ENCODE peak calls at places on chromosomes 3 and 15, in six cellular contexts. X, O, H, V, L and Z are unnamed samples.

GRCh38 chr3:38029400-38030125 is at the start of gene PLCD1:
- DNase-seq in X (no peak), O (peak), H (peak), V (peak), L (peak), Z (no peak)

GRCh38 chr3:116059421-116060096 is 385.7 kb downstream of the LSAMP start:
- DNase-seq in X (peak), O (no peak), H (no peak), V (peak), L (no peak), Z (peak)

GRCh38 chr15:50786871-50787270 is 21.4 kb upstream of the SPPL2A start:
- DNase-seq in X (no peak), O (no peak), H (no peak), V (peak), L (no peak), Z (no peak)

GRCh38 chr3:77328631-77329030 is 288.7 kb downstream of the ROBO2 start:
- DNase-seq in X (no peak), O (no peak), H (no peak), V (no peak), L (no peak), Z (no peak)

GRCh38 chr15:81341351-81341750 is 17.4 kb upstream of the STARD5 start:
- DNase-seq in X (no peak), O (no peak), H (no peak), V (no peak), L (no peak), Z (no peak)

GRCh38 chr3:172750069-172750367 is 508 bp upstream of the ECT2 start:
- DNase-seq in X (no peak), O (no peak), H (no peak), V (no peak), L (no peak), Z (no peak)

GRCh38 chr3:160331127-160331937 is 67.7 kb downstream of the IFT80 start:
- DNase-seq in X (peak), O (no peak), H (no peak), V (peak), L (peak), Z (peak)

GRCh38 chr15:44157679-44158078 is 37.4 kb downstream of the FRMD5 start:
- DNase-seq in X (peak), O (no peak), H (no peak), V (peak), L (peak), Z (peak)

DNA sequence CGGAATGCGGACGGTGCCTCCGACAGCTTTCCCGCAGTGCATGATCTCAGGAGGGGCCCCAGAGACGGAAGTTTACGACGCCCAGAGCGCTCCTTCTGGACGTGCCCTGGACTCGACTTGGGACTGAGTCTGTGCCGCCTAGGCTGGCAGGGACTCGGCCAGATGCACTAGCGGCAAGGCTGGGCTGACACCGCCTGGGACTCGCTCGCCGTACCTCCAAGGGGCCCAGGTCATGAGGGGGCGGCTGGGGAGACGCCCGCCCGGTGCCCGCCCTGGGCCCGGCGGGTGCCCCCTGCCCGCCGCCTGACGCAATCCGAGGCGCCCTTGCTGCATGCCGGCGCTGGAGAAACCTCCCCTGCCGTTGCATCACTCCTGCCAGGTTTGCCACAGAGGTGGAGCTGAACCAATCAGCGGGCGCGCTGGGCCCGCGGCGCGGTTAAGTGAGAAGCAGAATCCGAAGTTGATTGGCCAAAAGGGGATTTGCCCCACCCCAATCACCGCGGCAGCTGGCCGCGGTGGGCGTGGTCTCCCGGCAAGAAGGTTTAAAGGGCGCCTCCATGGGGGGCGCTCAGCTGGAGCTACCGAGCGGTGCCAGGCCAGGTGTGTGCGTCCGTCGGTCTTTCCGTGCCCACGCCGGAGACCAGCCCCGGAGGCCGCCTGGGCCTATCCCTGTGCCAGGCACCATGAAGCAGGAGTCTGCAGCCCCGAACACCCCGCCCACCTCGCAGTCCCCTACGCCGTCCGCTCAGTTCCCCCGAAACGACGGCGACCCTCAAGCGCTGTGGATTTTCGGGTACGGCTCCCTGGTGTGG is at the start of gene CHAC1:
- DNase-seq in X (peak), O (peak), H (peak), V (peak), L (peak), Z (peak)
- H3K4me3 ChIP-seq in X (peak), O (peak), H (peak), V (peak), L (peak), Z (peak)

DNA sequence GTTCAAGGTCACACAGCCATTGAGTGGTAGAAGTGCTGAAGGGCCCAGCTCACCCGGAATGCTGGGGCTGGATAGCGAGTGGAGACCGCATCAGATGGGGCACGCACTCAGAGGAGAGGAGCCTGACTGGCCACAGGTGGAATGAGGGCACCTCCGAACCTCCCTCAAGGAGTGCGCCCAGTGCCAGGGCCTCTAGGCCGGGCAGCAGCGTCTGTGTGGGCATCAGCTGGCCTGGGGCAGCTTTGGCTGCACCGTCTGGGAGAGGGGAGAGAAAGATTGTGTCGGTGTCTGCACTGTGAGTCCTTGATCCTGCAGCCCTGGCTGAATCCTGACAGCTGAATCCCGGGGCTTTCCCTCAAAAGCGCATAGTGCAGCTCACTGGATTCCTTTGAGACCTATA is 677 bp downstream of the ANKDD1A start:
- DNase-seq in X (no peak), O (no peak), H (no peak), V (no peak), L (no peak), Z (no peak)
- H3K4me3 ChIP-seq in X (no peak), O (peak), H (peak), V (peak), L (no peak), Z (peak)

GRCh38 chr3:156553705-156554356 is 1.1 kb downstream of the SSR3 start:
- DNase-seq in X (no peak), O (no peak), H (no peak), V (no peak), L (peak), Z (no peak)

GRCh38 chr3:156551261-156551660 is 3.7 kb downstream of the SSR3 start:
- DNase-seq in X (no peak), O (no peak), H (no peak), V (peak), L (no peak), Z (no peak)

GRCh38 chr3:156554515-156554841 is 439 bp downstream of the SSR3 start:
- DNase-seq in X (no peak), O (no peak), H (no peak), V (no peak), L (no peak), Z (no peak)

GRCh38 chr3:156552973-156553372 is 1.9 kb downstream of the SSR3 start:
- DNase-seq in X (no peak), O (no peak), H (no peak), V (no peak), L (no peak), Z (no peak)

GRCh38 chr3:156551746-156552145 is 3.2 kb downstream of the SSR3 start:
- DNase-seq in X (peak), O (no peak), H (no peak), V (peak), L (no peak), Z (no peak)
- H3K4me3 ChIP-seq in X (no peak), O (peak), H (no peak), V (no peak), L (no peak), Z (no peak)

DNA sequence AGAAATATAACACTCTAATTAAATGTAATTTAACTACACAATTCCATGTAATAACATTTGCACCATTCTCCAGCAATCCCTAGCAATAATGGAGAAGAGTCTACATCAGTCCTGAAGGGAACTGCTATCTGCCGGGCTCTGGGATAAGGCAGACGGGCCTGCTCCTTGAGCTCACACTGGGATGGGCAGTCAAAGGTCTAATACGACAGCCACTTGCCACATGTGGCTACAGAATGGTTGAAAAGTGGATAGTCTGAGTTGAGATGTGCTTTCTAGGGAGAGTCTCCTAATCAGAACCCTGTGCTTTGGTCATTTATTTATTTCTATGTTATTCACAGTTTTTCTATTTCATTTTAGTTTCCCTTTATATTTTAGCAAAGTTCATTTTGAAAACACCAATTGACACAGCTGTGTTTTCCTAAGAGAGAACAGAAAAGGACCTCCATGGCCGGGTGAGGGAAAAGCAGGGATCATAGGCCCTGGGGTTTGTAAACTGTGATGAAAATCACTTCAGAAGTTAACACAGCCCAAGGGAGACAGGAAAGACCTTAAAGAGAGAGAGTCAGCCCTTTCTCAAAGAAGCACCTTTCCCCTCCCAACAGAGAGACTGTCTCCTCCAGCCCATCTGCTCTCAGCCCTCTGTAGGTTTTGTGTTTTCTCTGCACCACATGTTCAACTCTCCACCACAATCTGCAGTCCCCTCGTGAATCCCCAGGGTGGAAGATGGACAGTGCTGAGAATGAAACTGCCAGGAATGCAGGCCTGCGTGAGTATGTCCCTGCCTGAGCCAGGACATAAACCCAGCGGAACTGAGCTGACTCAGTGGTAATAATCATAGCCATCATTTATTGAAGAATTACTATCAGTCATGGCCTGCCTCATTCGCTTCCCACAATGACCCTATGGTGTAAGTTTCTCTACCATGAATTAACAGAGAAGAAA is 11.6 kb downstream of the FSIP1 start:
- DNase-seq in X (no peak), O (no peak), H (no peak), V (peak), L (no peak), Z (no peak)
- H3K4me3 ChIP-seq in X (no peak), O (no peak), H (no peak), V (peak), L (no peak), Z (no peak)

DNA sequence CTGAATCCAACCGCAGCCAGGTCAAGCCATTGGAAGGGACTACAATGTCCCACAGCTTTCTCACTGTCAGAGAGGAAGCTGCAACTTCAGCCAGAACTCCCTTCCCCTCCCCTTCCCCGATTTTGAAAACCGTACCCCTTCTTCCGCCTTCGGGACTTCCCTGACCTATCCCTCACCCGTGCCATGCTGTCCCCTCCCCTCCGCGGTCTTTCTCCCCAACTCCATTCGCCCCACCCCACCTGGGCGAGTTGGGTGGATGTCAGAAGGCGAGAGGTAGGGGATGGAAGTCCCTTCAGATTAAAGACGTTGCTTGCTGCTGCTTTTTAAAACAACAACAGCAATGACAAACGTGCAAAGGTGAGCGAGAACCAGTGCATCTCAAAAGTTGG is 723 bp downstream of the CPNE4 start:
- DNase-seq in X (no peak), O (no peak), H (no peak), V (no peak), L (no peak), Z (no peak)
- H3K4me3 ChIP-seq in X (no peak), O (peak), H (no peak), V (peak), L (no peak), Z (no peak)

DNA sequence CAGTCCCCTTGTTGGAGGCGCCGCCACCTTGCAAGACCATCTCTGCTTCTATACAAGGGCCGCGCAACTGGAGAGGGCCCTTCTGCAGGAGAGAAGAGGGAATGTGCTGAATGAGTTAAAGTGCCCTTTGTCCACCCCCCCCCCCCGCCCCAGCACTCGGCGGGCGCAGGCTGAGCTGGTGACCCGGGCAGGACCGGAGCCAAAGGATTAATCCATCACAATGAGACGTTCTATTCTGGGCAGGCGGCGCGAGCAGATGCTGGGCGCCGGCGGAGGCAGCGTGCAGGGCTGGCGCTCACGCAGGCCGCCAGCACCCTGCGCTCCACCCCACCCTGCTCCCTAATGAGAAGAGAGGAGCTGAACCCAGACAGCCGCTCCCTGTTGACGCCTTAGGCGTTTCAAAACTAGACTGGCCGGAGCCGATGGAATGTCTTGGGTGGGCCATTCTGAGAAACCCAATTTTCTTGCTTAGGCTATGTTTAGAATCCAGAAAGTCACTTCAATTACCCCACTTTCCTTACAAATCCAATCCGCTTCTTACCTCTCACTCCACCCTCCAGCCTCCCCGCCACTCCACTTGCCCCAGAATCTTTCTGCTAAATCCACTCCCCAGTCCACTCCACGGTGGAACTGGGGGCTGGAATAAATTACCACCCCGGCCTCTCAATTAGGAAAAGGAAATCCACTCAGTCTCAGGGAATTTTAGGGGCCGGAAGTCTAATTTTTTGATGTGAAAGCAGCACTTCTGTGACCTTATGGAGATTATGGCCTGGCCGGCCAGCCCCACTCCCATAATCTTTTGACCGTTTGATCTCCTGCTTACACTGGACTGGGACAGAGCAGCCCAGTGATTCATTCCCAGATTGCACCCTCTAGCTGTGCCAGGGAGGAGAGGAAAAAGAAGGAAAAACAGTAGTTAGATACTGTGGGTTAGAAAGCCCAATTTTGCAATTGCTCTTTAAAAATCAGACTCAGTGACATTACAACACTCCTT is 32.7 kb downstream of the GJD2 start:
- DNase-seq in X (no peak), O (peak), H (no peak), V (peak), L (peak), Z (peak)
- H3K4me3 ChIP-seq in X (peak), O (peak), H (peak), V (no peak), L (no peak), Z (peak)

GRCh38 chr3:11379824-11380281 is 107.7 kb downstream of the ATG7 start:
- DNase-seq in X (no peak), O (no peak), H (no peak), V (peak), L (peak), Z (no peak)
- H3K4me3 ChIP-seq in X (no peak), O (no peak), H (peak), V (no peak), L (peak), Z (no peak)

DNA sequence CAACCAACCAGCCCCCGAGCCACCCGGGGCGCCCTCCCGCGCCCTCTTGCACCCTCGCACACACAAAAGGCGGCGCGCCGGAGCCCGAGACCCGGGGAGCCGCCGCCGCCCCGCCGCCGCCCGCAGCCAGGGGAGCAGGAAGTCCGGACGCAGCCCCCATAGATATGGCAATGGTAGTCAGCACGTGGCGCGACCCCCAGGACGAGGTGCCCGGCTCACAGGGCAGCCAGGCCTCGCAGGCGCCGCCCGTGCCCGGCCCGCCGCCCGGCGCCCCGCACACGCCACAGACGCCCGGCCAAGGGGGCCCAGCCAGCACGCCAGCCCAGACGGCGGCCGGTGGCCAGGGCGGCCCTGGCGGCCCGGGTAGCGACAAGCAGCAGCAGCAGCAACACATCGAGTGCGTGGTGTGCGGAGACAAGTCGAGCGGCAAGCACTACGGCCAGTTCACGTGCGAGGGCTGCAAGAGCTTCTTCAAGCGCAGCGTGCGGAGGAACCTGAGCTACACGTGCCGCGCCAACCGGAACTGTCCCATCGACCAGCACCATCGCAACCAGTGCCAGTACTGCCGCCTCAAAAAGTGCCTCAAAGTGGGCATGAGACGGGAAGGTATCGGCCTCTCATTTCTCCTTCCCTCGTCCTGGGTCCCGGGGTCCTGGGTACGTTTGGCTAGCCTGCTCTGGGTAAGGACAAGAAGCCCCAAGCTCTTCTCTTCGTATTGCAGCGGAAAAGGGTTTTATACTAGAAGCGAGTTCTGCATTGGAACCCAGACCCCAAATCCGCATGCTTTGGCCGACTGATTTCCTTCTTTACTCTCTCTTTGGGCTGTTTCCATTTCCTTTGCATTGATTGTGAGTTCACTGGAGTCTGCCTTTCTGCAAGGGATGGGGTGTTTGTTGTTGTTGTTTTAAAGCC is 1.7 kb downstream of the NR2F2 start:
- DNase-seq in X (no peak), O (no peak), H (peak), V (peak), L (peak), Z (no peak)
- H3K4me3 ChIP-seq in X (peak), O (peak), H (peak), V (peak), L (peak), Z (peak)

GRCh38 chr15:90294159-90294558 is 28.7 kb downstream of the NGRN start:
- DNase-seq in X (no peak), O (no peak), H (no peak), V (no peak), L (no peak), Z (no peak)
- H3K4me3 ChIP-seq in X (no peak), O (no peak), H (no peak), V (no peak), L (no peak), Z (no peak)

GRCh38 chr3:44974406-44974805 is 1.6 kb downstream of the ZDHHC3 start:
- DNase-seq in X (no peak), O (no peak), H (no peak), V (no peak), L (no peak), Z (no peak)
- H3K4me3 ChIP-seq in X (peak), O (peak), H (peak), V (no peak), L (no peak), Z (peak)